ENCODE peak calls at places on chromosomes 12 and 14, in five cellular contexts. Z is HTR-8/SVneo; A is B cell; E is pons; T is activated CD4-positive, alpha-beta T cell treated with anti-CD3 and anti-CD28 coated beads, Interleukin-2, amount 10 ng/mL, durations not matched to agents 7 days and 5 days. Q is an unnamed sample.
A peak's percentile ranks its signal among the peaks of the same experiment; 100 is the strongest.

GRCh38 chr14:101813171-101813759 is 51.8 kb downstream of the PPP2R5C start:
- DNase-seq in Z (no peak), A (no peak), T (no peak), E (no peak), Q (no peak)

GRCh38 chr12:98469108-98469507 is 46.3 kb upstream of the TMPO start:
- DNase-seq in Z (no peak), T (no peak), E (no peak), A (no peak), Q (no peak)

GRCh38 chr12:100528471-100529139 is 44.9 kb upstream of the GAS2L3 start:
- DNase-seq in T (no peak), A (no peak), Z (no peak), E (no peak), Q (no peak)

GRCh38 chr12:1584326-1584725 is 10.1 kb downstream of the FBXL14 start:
- DNase-seq in E (no peak), T (no peak), Z (no peak), A (no peak), Q (no peak)

GRCh38 chr12:85979641-85980040 is 105.5 kb downstream of the NTS start:
- DNase-seq in A (no peak), E (no peak), Z (no peak), T (no peak), Q (no peak)

GRCh38 chr12:67434653-67435375 is 165.7 kb downstream of the CAND1 start:
- DNase-seq in Z (peak; percentile 20), E (no peak), A (no peak), T (no peak), Q (peak; percentile 89)

GRCh38 chr14:34220311-34220710 is 241.7 kb downstream of the SPTSSA start:
- DNase-seq in E (no peak), A (no peak), Z (no peak), T (no peak), Q (no peak)

GRCh38 chr12:26855337-26856089 is 22.5 kb upstream of the ITPR2 start:
- DNase-seq in Z (no peak), A (no peak), E (no peak), T (no peak), Q (no peak)

GRCh38 chr14:99125616-99126431 is 146.2 kb downstream of the BCL11B start:
- DNase-seq in E (no peak), Z (no peak), A (no peak), T (no peak), Q (no peak)

GRCh38 chr14:75295061-75295461 is 16.4 kb downstream of the FOS start:
- DNase-seq in Z (peak; percentile 83), E (peak; percentile 54), A (peak; percentile 45), T (no peak), Q (peak; percentile 41)